ENCODE peak calls at places on chromosomes 1 and 21, in eight cellular contexts. H, B, E, K, Z, W, I and O are unnamed samples.

GRCh38 chr1:167683641-167684502 is 37.9 kb upstream of the MPZL1 start:
- DNase-seq in H (no peak), B (no peak), E (peak; percentile 74), K (no peak), Z (peak; percentile 70), W (no peak), I (no peak), O (peak; percentile 40)

GRCh38 chr1:58818075-58818474 is 34.2 kb upstream of the JUN start:
- DNase-seq in H (no peak), B (no peak), E (no peak), K (no peak), Z (peak; percentile 97), W (no peak), I (no peak), O (peak; percentile 93)

GRCh38 chr1:56416385-56416972 is 162.9 kb downstream of the PLPP3 start:
- DNase-seq in H (no peak), B (no peak), E (no peak), K (no peak), Z (no peak), W (no peak), I (no peak), O (no peak)

GRCh38 chr1:13556224-13556764 is 27.3 kb upstream of the PDPN start:
- DNase-seq in H (no peak), B (no peak), E (no peak), K (no peak), Z (no peak), W (no peak), I (no peak), O (no peak)

GRCh38 chr1:202172015-202172355 is 11.6 kb upstream of the PTPN7 start:
- DNase-seq in H (no peak), B (no peak), E (no peak), K (no peak), Z (no peak), W (no peak), I (no peak), O (no peak)

GRCh38 chr1:116352349-116352813 is 20.7 kb upstream of the ATP1A1 start:
- DNase-seq in H (no peak), B (no peak), E (no peak), K (no peak), Z (no peak), W (no peak), I (no peak), O (no peak)

GRCh38 chr1:245074232-245074747 is 80.5 kb upstream of the KIF26B start:
- DNase-seq in H (no peak), B (no peak), E (no peak), K (no peak), Z (peak; percentile 66), W (no peak), I (no peak), O (peak; percentile 35)

GRCh38 chr21:45514311-45515021 is 27.8 kb downstream of the SLC19A1 start:
- DNase-seq in H (no peak), B (no peak), E (no peak), K (no peak), Z (no peak), W (no peak), I (no peak), O (no peak)

GRCh38 chr1:173682174-173682573 is 12.5 kb upstream of the ANKRD45 start:
- DNase-seq in H (no peak), B (no peak), E (no peak), K (no peak), Z (no peak), W (no peak), I (no peak), O (no peak)

GRCh38 chr1:230702934-230703678 is 10.8 kb downstream of the AGT start:
- DNase-seq in H (no peak), B (no peak), E (no peak), K (no peak), Z (no peak), W (no peak), I (no peak), O (no peak)

GRCh38 chr1:11176081-11176706 is 13.0 kb upstream of the ANGPTL7 start:
- DNase-seq in H (no peak), B (no peak), E (no peak), K (no peak), Z (peak; percentile 74), W (no peak), I (no peak), O (no peak)

GRCh38 chr1:36721261-36721660 is 238.5 kb upstream of the CSF3R start:
- DNase-seq in H (no peak), B (no peak), E (no peak), K (no peak), Z (no peak), W (no peak), I (no peak), O (no peak)

GRCh38 chr1:16173447-16174260 is 17.8 kb upstream of the EPHA2 start:
- DNase-seq in H (no peak), B (no peak), E (no peak), K (no peak), Z (peak; percentile 88), W (no peak), I (no peak), O (peak; percentile 97)

GRCh38 chr21:45973475-45974072 is 8.0 kb upstream of the COL6A1 start:
- DNase-seq in H (peak; percentile 94), B (peak; percentile 12), E (peak; percentile 81), K (peak; percentile 91), Z (peak; percentile 82), W (peak; percentile 77), I (peak; percentile 72), O (peak; percentile 7)

GRCh38 chr1:186094170-186094569 is 280.9 kb downstream of the TPR start:
- DNase-seq in H (no peak), B (no peak), E (no peak), K (no peak), Z (peak; percentile 80), W (no peak), I (no peak), O (peak; percentile 82)

GRCh38 chr1:240515505-240515904 is 96.5 kb downstream of the GREM2 start:
- DNase-seq in H (no peak), B (no peak), E (no peak), K (no peak), Z (peak; percentile 89), W (no peak), I (no peak), O (no peak)

GRCh38 chr21:36209626-36210171 is 53.1 kb downstream of the DOP1B start:
- DNase-seq in H (peak; percentile 54), B (no peak), E (peak; percentile 91), K (peak; percentile 53), Z (peak; percentile 71), W (peak; percentile 78), I (peak; percentile 9), O (peak; percentile 80)

GRCh38 chr21:34693192-34693810 is 24.5 kb downstream of the CLIC6 start:
- DNase-seq in H (peak; percentile 62), B (peak; percentile 28), E (peak; percentile 85), K (peak; percentile 65), Z (peak; percentile 67), W (peak; percentile 78), I (peak; percentile 25), O (peak; percentile 62)

GRCh38 chr1:210239295-210240155 is 6.9 kb downstream of the SERTAD4 start:
- DNase-seq in H (no peak), B (peak; percentile 56), E (peak; percentile 66), K (no peak), Z (peak; percentile 98), W (peak; percentile 20), I (no peak), O (peak; percentile 77)

GRCh38 chr1:76595024-76595423 is 272.3 kb upstream of the ST6GALNAC5 start:
- DNase-seq in H (no peak), B (no peak), E (peak; percentile 28), K (no peak), Z (no peak), W (no peak), I (no peak), O (no peak)

GRCh38 chr1:10521537-10522157 is 46.9 kb downstream of the PEX14 start:
- DNase-seq in H (no peak), B (no peak), E (no peak), K (no peak), Z (no peak), W (no peak), I (no peak), O (no peak)

GRCh38 chr1:225476538-225476988 is 48.7 kb upstream of the LBR start:
- DNase-seq in H (peak; percentile 9), B (no peak), E (no peak), K (no peak), Z (peak; percentile 24), W (no peak), I (no peak), O (no peak)

GRCh38 chr1:214767221-214767620 is 164.2 kb downstream of the CENPF start:
- DNase-seq in H (no peak), B (no peak), E (no peak), K (no peak), Z (no peak), W (no peak), I (no peak), O (no peak)

GRCh38 chr21:31173881-31174555 is 135.7 kb upstream of the KRTAP19-8 start:
- DNase-seq in H (no peak), B (no peak), E (no peak), K (no peak), Z (no peak), W (no peak), I (no peak), O (no peak)

GRCh38 chr1:165595561-165595960 is 35.5 kb upstream of the MGST3 start:
- DNase-seq in H (no peak), B (no peak), E (no peak), K (no peak), Z (peak; percentile 58), W (no peak), I (no peak), O (no peak)

GRCh38 chr1:156625436-156626078 is 6.3 kb downstream of the HAPLN2 start:
- DNase-seq in H (peak; percentile 63), B (peak; percentile 24), E (peak; percentile 73), K (peak; percentile 75), Z (peak; percentile 18), W (peak; percentile 66), I (peak; percentile 45), O (peak; percentile 21)

GRCh38 chr1:50972766-50973165 is 2.7 kb downstream of the CDKN2C start:
- DNase-seq in H (no peak), B (no peak), E (no peak), K (no peak), Z (no peak), W (no peak), I (no peak), O (no peak)

GRCh38 chr1:203152158-203153034 is 23.2 kb downstream of the MYBPH start:
- DNase-seq in H (no peak), B (no peak), E (no peak), K (no peak), Z (peak; percentile 92), W (no peak), I (no peak), O (peak; percentile 73)

GRCh38 chr1:38029081-38029681 is 16.6 kb downstream of the UTP11 start:
- DNase-seq in H (peak; percentile 15), B (no peak), E (peak; percentile 88), K (peak; percentile 18), Z (peak; percentile 53), W (peak; percentile 21), I (no peak), O (no peak)

GRCh38 chr1:236394016-236394481 is at the start of gene EDARADD:
- DNase-seq in H (peak; percentile 37), B (no peak), E (no peak), K (peak; percentile 48), Z (peak; percentile 71), W (no peak), I (no peak), O (peak; percentile 35)

GRCh38 chr1:209154916-209155315 is 428.6 kb upstream of the CAMK1G start:
- DNase-seq in H (no peak), B (no peak), E (no peak), K (no peak), Z (no peak), W (no peak), I (no peak), O (no peak)

GRCh38 chr1:202982715-202983435 is 15.8 kb upstream of the CYB5R1 start:
- DNase-seq in H (no peak), B (no peak), E (no peak), K (no peak), Z (no peak), W (no peak), I (no peak), O (no peak)